ENCODE peak calls at places on chromosomes 6 and 20, in four cellular contexts. One of them, this sample, is unnamed.

GRCh38 chr6:106089981-106090380 is 3.8 kb downstream of the PRDM1 start:
- DNase-seq in HepG2: no peak
- DNase-seq in HCT116: no peak
- DNase-seq in K562: no peak
- DNase-seq in this sample: no peak

GRCh38 chr6:150881911-150882481 is 16.5 kb downstream of the MTHFD1L start:
- DNase-seq in K562: no peak
- DNase-seq in HCT116: no peak
- DNase-seq in HepG2: peak
- DNase-seq in this sample: no peak

GRCh38 chr6:115514656-115515055 is 546.0 kb downstream of the FRK start:
- DNase-seq in K562: no peak
- DNase-seq in HCT116: no peak
- DNase-seq in HepG2: no peak
- DNase-seq in this sample: no peak

GRCh38 chr6:41735427-41736206 is at the start of gene TFEB:
- DNase-seq in K562: peak
- DNase-seq in HCT116: peak
- DNase-seq in HepG2: peak
- DNase-seq in this sample: peak

GRCh38 chr6:11008821-11009220 is 35.3 kb downstream of the ELOVL2 start:
- DNase-seq in HepG2: no peak
- DNase-seq in HCT116: no peak
- DNase-seq in K562: no peak
- DNase-seq in this sample: no peak

GRCh38 chr6:26311012-26311384 is 54.0 kb upstream of the BTN3A2 start:
- DNase-seq in HCT116: no peak
- DNase-seq in K562: peak
- DNase-seq in HepG2: peak
- DNase-seq in this sample: no peak

GRCh38 chr20:4949833-4950178 is 51.5 kb downstream of the SLC23A2 start:
- DNase-seq in K562: peak
- DNase-seq in HCT116: no peak
- DNase-seq in HepG2: peak
- DNase-seq in this sample: peak

GRCh38 chr6:106746660-106747059 is 117.3 kb downstream of the QRSL1 start:
- DNase-seq in HepG2: peak
- DNase-seq in K562: no peak
- DNase-seq in HCT116: no peak
- DNase-seq in this sample: no peak

GRCh38 chr6:127857051-127857637 is 43.7 kb downstream of the THEMIS start:
- DNase-seq in K562: no peak
- DNase-seq in HCT116: no peak
- DNase-seq in HepG2: no peak
- DNase-seq in this sample: no peak

GRCh38 chr6:26087284-26088115 is at the start of gene HFE:
- DNase-seq in HCT116: no peak
- DNase-seq in K562: peak
- DNase-seq in HepG2: peak
- DNase-seq in this sample: no peak

GRCh38 chr6:89209457-89209856 is 7.7 kb downstream of the GABRR1 start:
- DNase-seq in HCT116: no peak
- DNase-seq in K562: no peak
- DNase-seq in HepG2: no peak
- DNase-seq in this sample: no peak

GRCh38 chr6:75279418-75279817 is 5.2 kb downstream of the TMEM30A start:
- DNase-seq in K562: no peak
- DNase-seq in HepG2: no peak
- DNase-seq in HCT116: no peak
- DNase-seq in this sample: no peak

GRCh38 chr6:106502534-106502933 is 126.8 kb downstream of the RTN4IP1 start:
- DNase-seq in K562: no peak
- DNase-seq in HepG2: no peak
- DNase-seq in HCT116: no peak
- DNase-seq in this sample: no peak

GRCh38 chr20:38210741-38211140 is 45.7 kb upstream of the TGM2 start:
- DNase-seq in K562: no peak
- DNase-seq in HepG2: no peak
- DNase-seq in HCT116: no peak
- DNase-seq in this sample: no peak
- TF ChIP-seq TCF7L2 in K562: no peak
- TF ChIP-seq TCF7L2 in HepG2: no peak
- TF ChIP-seq TCF7L2 in HCT116: no peak
- TF ChIP-seq TCF7L2 in this sample: no peak

GRCh38 chr20:62606551-62607201 is 35.6 kb upstream of the SLCO4A1 start:
- DNase-seq in HCT116: no peak
- DNase-seq in K562: no peak
- DNase-seq in HepG2: no peak
- DNase-seq in this sample: no peak
- TF ChIP-seq TCF7L2 in HCT116: no peak
- TF ChIP-seq TCF7L2 in K562: no peak
- TF ChIP-seq TCF7L2 in HepG2: no peak
- TF ChIP-seq TCF7L2 in this sample: peak

GRCh38 chr6:170160031-170160627 is 130.7 kb downstream of the DLL1 start:
- DNase-seq in HepG2: no peak
- DNase-seq in K562: peak
- DNase-seq in HCT116: peak
- DNase-seq in this sample: no peak
- TF ChIP-seq TCF7L2 in HepG2: no peak
- TF ChIP-seq TCF7L2 in K562: no peak
- TF ChIP-seq TCF7L2 in HCT116: no peak
- TF ChIP-seq TCF7L2 in this sample: no peak

GRCh38 chr6:138285800-138286199 is 67.5 kb upstream of the PBOV1 start:
- DNase-seq in HCT116: no peak
- DNase-seq in HepG2: no peak
- DNase-seq in K562: no peak
- DNase-seq in this sample: no peak

GRCh38 chr6:138286698-138287097 is 68.4 kb upstream of the PBOV1 start:
- DNase-seq in HepG2: no peak
- DNase-seq in HCT116: no peak
- DNase-seq in K562: no peak
- DNase-seq in this sample: no peak

GRCh38 chr6:138290563-138290962 is 72.3 kb upstream of the PBOV1 start:
- DNase-seq in HepG2: no peak
- DNase-seq in HCT116: no peak
- DNase-seq in K562: no peak
- DNase-seq in this sample: no peak

GRCh38 chr6:138289739-138290138 is 71.4 kb upstream of the PBOV1 start:
- DNase-seq in HepG2: peak
- DNase-seq in HCT116: no peak
- DNase-seq in K562: peak
- DNase-seq in this sample: no peak

DNA sequence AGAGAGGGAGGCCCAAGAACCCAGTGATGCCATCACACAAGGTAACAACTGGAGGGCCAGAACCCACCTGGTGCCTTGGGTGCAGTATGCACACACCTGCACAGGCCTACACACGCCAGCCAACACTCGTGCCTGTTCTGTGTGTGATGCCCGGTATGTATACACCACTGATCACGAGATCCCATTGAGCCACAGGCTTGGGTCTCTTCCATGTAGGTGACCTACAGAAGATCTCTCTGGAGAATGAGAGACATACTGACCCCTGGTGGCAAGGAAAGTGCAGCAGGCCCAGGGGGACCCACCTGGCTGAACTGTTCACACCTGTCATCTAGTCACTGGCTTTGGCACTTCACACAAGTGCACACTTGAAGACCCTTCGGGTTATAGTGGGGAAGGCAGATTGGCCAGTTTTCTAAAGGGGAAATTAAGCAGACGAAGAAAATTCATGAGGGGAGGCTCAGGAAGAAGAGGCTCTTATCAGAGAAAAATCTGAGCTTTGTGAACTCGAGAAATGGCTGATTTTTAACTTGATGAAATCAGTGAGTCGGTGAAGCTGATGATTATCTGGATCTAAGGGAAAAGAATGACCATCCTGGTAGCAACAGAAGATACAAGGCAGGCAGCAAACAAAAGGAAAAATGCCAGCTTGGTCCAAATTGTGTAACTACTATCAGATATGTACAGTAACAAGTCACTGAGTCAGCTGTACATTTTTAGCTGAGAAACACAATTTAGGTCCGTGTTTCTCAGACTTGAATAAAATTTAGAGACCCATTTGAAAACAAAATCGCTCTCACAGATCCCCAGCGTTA is 69.1 kb upstream of the PBOV1 start:
- DNase-seq in HCT116: peak
- DNase-seq in HepG2: peak
- DNase-seq in K562: peak
- DNase-seq in this sample: peak
- TF ChIP-seq TCF7L2 in HCT116: no peak
- TF ChIP-seq TCF7L2 in HepG2: no peak
- TF ChIP-seq TCF7L2 in K562: no peak
- TF ChIP-seq TCF7L2 in this sample: no peak

GRCh38 chr6:53179961-53180651 is 31.5 kb upstream of the GCM1 start:
- DNase-seq in HCT116: no peak
- DNase-seq in HepG2: no peak
- DNase-seq in K562: no peak
- DNase-seq in this sample: no peak
- TF ChIP-seq TCF7L2 in HCT116: no peak
- TF ChIP-seq TCF7L2 in HepG2: no peak
- TF ChIP-seq TCF7L2 in K562: no peak
- TF ChIP-seq TCF7L2 in this sample: no peak

GRCh38 chr20:32664352-32665159 is 9.2 kb downstream of the C20orf203 start:
- DNase-seq in K562: no peak
- DNase-seq in HepG2: peak
- DNase-seq in HCT116: no peak
- DNase-seq in this sample: no peak

GRCh38 chr20:32661820-32662528 is 11.8 kb downstream of the C20orf203 start:
- DNase-seq in HCT116: no peak
- DNase-seq in HepG2: no peak
- DNase-seq in K562: no peak
- DNase-seq in this sample: no peak

GRCh38 chr20:32667030-32667429 is 6.7 kb downstream of the C20orf203 start:
- DNase-seq in HCT116: no peak
- DNase-seq in HepG2: no peak
- DNase-seq in K562: no peak
- DNase-seq in this sample: no peak

GRCh38 chr20:32660661-32661060 is 13.1 kb downstream of the C20orf203 start:
- DNase-seq in HCT116: no peak
- DNase-seq in HepG2: no peak
- DNase-seq in K562: no peak
- DNase-seq in this sample: no peak

GRCh38 chr20:32663704-32664351 is 9.9 kb downstream of the C20orf203 start:
- DNase-seq in HepG2: no peak
- DNase-seq in K562: no peak
- DNase-seq in HCT116: no peak
- DNase-seq in this sample: no peak
- TF ChIP-seq TCF7L2 in HepG2: no peak
- TF ChIP-seq TCF7L2 in K562: no peak
- TF ChIP-seq TCF7L2 in HCT116: no peak
- TF ChIP-seq TCF7L2 in this sample: no peak

DNA sequence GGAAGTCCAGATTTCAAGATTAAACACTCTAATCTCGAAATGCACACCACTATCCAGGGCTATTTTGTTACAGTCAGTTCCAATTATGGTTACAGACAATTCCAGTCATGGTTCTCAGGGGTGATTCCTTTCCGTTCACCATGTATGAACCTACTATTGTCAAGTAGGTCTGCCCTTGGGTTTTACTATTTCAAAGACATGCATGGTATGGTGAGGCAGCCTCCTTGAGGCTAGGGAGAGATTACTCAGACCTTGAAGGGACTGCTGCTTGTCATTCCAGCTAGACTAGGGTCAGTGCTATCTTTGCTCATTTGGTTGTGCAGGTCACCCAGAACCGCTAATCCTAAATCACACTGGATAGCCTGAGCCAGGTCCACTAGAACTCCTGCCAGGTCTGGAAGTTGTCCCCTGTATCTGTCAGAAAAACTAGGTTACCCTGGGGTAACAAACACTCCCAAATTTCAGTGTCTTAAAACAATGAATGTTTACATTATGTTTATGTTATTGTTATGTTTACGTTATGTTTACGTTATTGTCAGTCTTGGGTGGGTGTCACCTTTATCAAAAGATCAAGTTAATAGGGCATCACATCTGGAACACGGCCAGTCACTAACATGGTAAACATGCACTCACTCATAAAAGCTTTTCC is 41.1 kb upstream of the E2F3 start:
- DNase-seq in HepG2: no peak
- DNase-seq in K562: no peak
- DNase-seq in HCT116: no peak
- DNase-seq in this sample: no peak
- TF ChIP-seq TCF7L2 in HepG2: no peak
- TF ChIP-seq TCF7L2 in K562: no peak
- TF ChIP-seq TCF7L2 in HCT116: no peak
- TF ChIP-seq TCF7L2 in this sample: no peak

GRCh38 chr6:2731281-2731909 is 19.3 kb downstream of the MYLK4 start:
- DNase-seq in HepG2: no peak
- DNase-seq in K562: no peak
- DNase-seq in HCT116: no peak
- DNase-seq in this sample: no peak
- TF ChIP-seq TCF7L2 in HepG2: no peak
- TF ChIP-seq TCF7L2 in K562: no peak
- TF ChIP-seq TCF7L2 in HCT116: no peak
- TF ChIP-seq TCF7L2 in this sample: no peak